ENCODE peak calls at places on chromosomes 3 and 15, in five cellular contexts. P, V, U, C and L are unnamed samples.

GRCh38 chr15:98866503-98866902 is 141.1 kb downstream of the PGPEP1L start:
- DNase-seq in P (no peak), V (no peak), U (peak), C (no peak), L (no peak)

GRCh38 chr15:34616613-34617012 is 33.2 kb upstream of the GOLGA8B start:
- DNase-seq in P (no peak), V (peak), U (peak), C (no peak), L (no peak)

GRCh38 chr3:60610441-60611112 is 640.7 kb downstream of the FHIT start:
- DNase-seq in P (peak), V (no peak), U (peak), C (no peak), L (no peak)

GRCh38 chr15:42385206-42385979 is 26.1 kb downstream of the CAPN3 start:
- DNase-seq in P (no peak), V (peak), U (peak), C (peak), L (peak)

GRCh38 chr3:194556086-194557056 is 69.6 kb upstream of the ATP13A3 start:
- DNase-seq in P (no peak), V (no peak), U (no peak), C (no peak), L (no peak)

GRCh38 chr3:139538733-139539132 is 809 bp downstream of the RBP1 start:
- DNase-seq in P (no peak), V (no peak), U (no peak), C (peak), L (peak)

GRCh38 chr3:70064194-70064787 is 64.8 kb downstream of the SAMMSON start:
- DNase-seq in P (no peak), V (peak), U (no peak), C (peak), L (no peak)

GRCh38 chr3:173624086-173624485 is 226.5 kb downstream of the NLGN1 start:
- DNase-seq in P (no peak), V (no peak), U (no peak), C (no peak), L (no peak)

GRCh38 chr3:31980530-31981205 is 394 bp downstream of the OSBPL10 start:
- DNase-seq in P (peak), V (peak), U (peak), C (peak), L (peak)

GRCh38 chr3:14077310-14077709 is 47.4 kb downstream of the CHCHD4 start:
- DNase-seq in P (no peak), V (no peak), U (no peak), C (no peak), L (no peak)

GRCh38 chr3:124078978-124079911 is 87.3 kb upstream of the ROPN1 start:
- DNase-seq in P (no peak), V (peak), U (peak), C (peak), L (peak)

GRCh38 chr3:25143356-25143704 is 284.7 kb upstream of the RARB start:
- DNase-seq in P (no peak), V (no peak), U (no peak), C (no peak), L (peak)

GRCh38 chr3:126114406-126115386 is 30.8 kb upstream of the SLC41A3 start:
- DNase-seq in P (no peak), V (no peak), U (no peak), C (no peak), L (peak)

GRCh38 chr3:149472393-149472792 is 2.1 kb upstream of the TM4SF4 start:
- DNase-seq in P (no peak), V (no peak), U (peak), C (no peak), L (no peak)

GRCh38 chr15:64858136-64858535 is 16.4 kb downstream of the PLEKHO2 start:
- DNase-seq in P (no peak), V (no peak), U (no peak), C (no peak), L (no peak)

GRCh38 chr3:126552688-126553283 is 5.9 kb downstream of the C3orf22 start:
- DNase-seq in P (peak), V (no peak), U (no peak), C (no peak), L (peak)

GRCh38 chr3:197460002-197460401 is 95.8 kb downstream of the BDH1 start:
- DNase-seq in P (no peak), V (no peak), U (no peak), C (no peak), L (no peak)